ENCODE peak calls at places on chromosomes 13 and 19, in eight cellular contexts. One of them, this sample, is unnamed.

GRCh38 chr19:16575282-16575681 is 3.1 kb upstream of the SLC35E1 start:
- ATAC-seq in HepG2: no peak
- ATAC-seq in Panc1: no peak
- ATAC-seq in HCT116: no peak
- ATAC-seq in GM23338: no peak
- ATAC-seq in upper lobe of left lung: no peak
- ATAC-seq in K562: no peak
- ATAC-seq in GM12878: no peak
- ATAC-seq in this sample: no peak

GRCh38 chr13:39892731-39893293 is 237.3 kb downstream of the COG6 start:
- ATAC-seq in HepG2: no peak
- ATAC-seq in Panc1: no peak
- ATAC-seq in HCT116: no peak
- ATAC-seq in GM23338: no peak
- ATAC-seq in upper lobe of left lung: peak; percentile 77
- ATAC-seq in K562: no peak
- ATAC-seq in GM12878: no peak
- ATAC-seq in this sample: no peak

GRCh38 chr19:7618366-7618765 is 11.0 kb downstream of the XAB2 start:
- ATAC-seq in HepG2: peak; percentile 19
- ATAC-seq in Panc1: peak; percentile 38
- ATAC-seq in HCT116: peak; percentile 5
- ATAC-seq in GM23338: no peak
- ATAC-seq in upper lobe of left lung: no peak
- ATAC-seq in K562: peak; percentile 42
- ATAC-seq in GM12878: no peak
- ATAC-seq in this sample: no peak

GRCh38 chr13:40648841-40649240 is 17.6 kb downstream of the FOXO1 start:
- ATAC-seq in HepG2: no peak
- ATAC-seq in Panc1: no peak
- ATAC-seq in HCT116: no peak
- ATAC-seq in GM23338: peak; percentile 8
- ATAC-seq in upper lobe of left lung: no peak
- ATAC-seq in K562: no peak
- ATAC-seq in GM12878: peak; percentile 4
- ATAC-seq in this sample: no peak

GRCh38 chr19:17105548-17105947 is 30.0 kb downstream of the MYO9B start:
- ATAC-seq in HepG2: no peak
- ATAC-seq in Panc1: no peak
- ATAC-seq in HCT116: no peak
- ATAC-seq in GM23338: no peak
- ATAC-seq in upper lobe of left lung: no peak
- ATAC-seq in K562: no peak
- ATAC-seq in GM12878: peak; percentile 79
- ATAC-seq in this sample: no peak

GRCh38 chr19:29855087-29855486 is 43.3 kb downstream of the CCNE1 start:
- ATAC-seq in HepG2: peak; percentile 42
- ATAC-seq in Panc1: no peak
- ATAC-seq in HCT116: peak; percentile 71
- ATAC-seq in GM23338: peak; percentile 49
- ATAC-seq in upper lobe of left lung: no peak
- ATAC-seq in K562: peak; percentile 61
- ATAC-seq in GM12878: no peak
- ATAC-seq in this sample: no peak

GRCh38 chr13:113509989-113510388 is 19.5 kb upstream of the DCUN1D2 start:
- ATAC-seq in HepG2: no peak
- ATAC-seq in Panc1: no peak
- ATAC-seq in HCT116: no peak
- ATAC-seq in GM23338: no peak
- ATAC-seq in upper lobe of left lung: no peak
- ATAC-seq in K562: no peak
- ATAC-seq in GM12878: no peak
- ATAC-seq in this sample: no peak

GRCh38 chr13:94248454-94249233 is 230.8 kb downstream of the DCT start:
- ATAC-seq in HepG2: no peak
- ATAC-seq in Panc1: no peak
- ATAC-seq in HCT116: no peak
- ATAC-seq in GM23338: no peak
- ATAC-seq in upper lobe of left lung: no peak
- ATAC-seq in K562: no peak
- ATAC-seq in GM12878: no peak
- ATAC-seq in this sample: no peak

GRCh38 chr19:2680808-2681207 is 21.7 kb downstream of the GNG7 start:
- ATAC-seq in HepG2: no peak
- ATAC-seq in Panc1: no peak
- ATAC-seq in HCT116: no peak
- ATAC-seq in GM23338: no peak
- ATAC-seq in upper lobe of left lung: no peak
- ATAC-seq in K562: no peak
- ATAC-seq in GM12878: peak; percentile 84
- ATAC-seq in this sample: no peak

GRCh38 chr19:2683430-2683995 is 19.0 kb downstream of the GNG7 start:
- ATAC-seq in HepG2: no peak
- ATAC-seq in Panc1: no peak
- ATAC-seq in HCT116: no peak
- ATAC-seq in GM23338: no peak
- ATAC-seq in upper lobe of left lung: no peak
- ATAC-seq in K562: no peak
- ATAC-seq in GM12878: no peak
- ATAC-seq in this sample: no peak

GRCh38 chr19:2685204-2685704 is 17.2 kb downstream of the GNG7 start:
- ATAC-seq in HepG2: no peak
- ATAC-seq in Panc1: no peak
- ATAC-seq in HCT116: no peak
- ATAC-seq in GM23338: no peak
- ATAC-seq in upper lobe of left lung: no peak
- ATAC-seq in K562: no peak
- ATAC-seq in GM12878: no peak
- ATAC-seq in this sample: no peak

GRCh38 chr19:2690856-2691255 is 11.6 kb downstream of the GNG7 start:
- ATAC-seq in HepG2: no peak
- ATAC-seq in Panc1: no peak
- ATAC-seq in HCT116: no peak
- ATAC-seq in GM23338: no peak
- ATAC-seq in upper lobe of left lung: no peak
- ATAC-seq in K562: no peak
- ATAC-seq in GM12878: no peak
- ATAC-seq in this sample: no peak

DNA sequence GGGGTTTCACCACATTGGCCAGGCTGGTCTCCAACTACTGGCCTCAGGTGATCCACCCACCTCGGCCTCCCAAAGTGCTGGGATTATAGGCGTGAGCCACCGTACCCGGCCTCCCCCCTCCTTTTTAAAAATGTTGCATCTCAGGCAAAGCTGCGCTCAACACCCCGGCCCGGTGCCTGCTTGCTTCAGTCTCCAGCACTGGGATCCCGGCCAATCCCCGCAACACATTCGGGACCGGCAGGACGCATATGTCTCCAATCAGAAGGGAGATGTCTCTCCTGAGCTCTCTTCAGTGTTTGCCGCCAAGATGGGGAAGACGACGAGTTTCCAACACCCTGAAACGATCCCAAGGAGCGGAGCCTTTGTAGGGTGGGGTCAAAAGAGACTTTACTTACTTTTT is 16.1 kb downstream of the GNG7 start:
- ATAC-seq in HepG2: no peak
- ATAC-seq in Panc1: no peak
- ATAC-seq in HCT116: no peak
- ATAC-seq in GM23338: no peak
- ATAC-seq in upper lobe of left lung: no peak
- ATAC-seq in K562: no peak
- ATAC-seq in GM12878: no peak
- ATAC-seq in this sample: no peak
- H3K27ac ChIP-seq in HepG2: peak overlapping the region; percentile 85
- H3K27ac ChIP-seq in Panc1: no peak overlapping the region
- H3K27ac ChIP-seq in HCT116: no peak overlapping the region
- H3K27ac ChIP-seq in GM23338: no peak overlapping the region
- H3K27ac ChIP-seq in upper lobe of left lung: peak overlapping the region; percentile 86
- H3K27ac ChIP-seq in K562: no peak overlapping the region
- H3K27ac ChIP-seq in GM12878: no peak overlapping the region
- H3K27ac ChIP-seq in this sample: no peak overlapping the region

GRCh38 chr19:3708207-3708931 is at the start of gene TJP3:
- ATAC-seq in HepG2: peak; percentile 85
- ATAC-seq in Panc1: peak; percentile 44
- ATAC-seq in HCT116: peak; percentile 49
- ATAC-seq in GM23338: peak; percentile 39
- ATAC-seq in upper lobe of left lung: peak; percentile 37
- ATAC-seq in K562: no peak
- ATAC-seq in GM12878: no peak
- ATAC-seq in this sample: no peak
- TF ChIP-seq POLR2AphosphoS5 in HepG2: peak; percentile 69
- TF ChIP-seq POLR2AphosphoS5 in Panc1: no peak
- TF ChIP-seq POLR2AphosphoS5 in HCT116: no peak
- TF ChIP-seq POLR2AphosphoS5 in GM23338: no peak
- TF ChIP-seq POLR2AphosphoS5 in upper lobe of left lung: peak; percentile 76
- TF ChIP-seq POLR2AphosphoS5 in K562: no peak
- TF ChIP-seq POLR2AphosphoS5 in GM12878: no peak
- TF ChIP-seq POLR2AphosphoS5 in this sample: no peak

DNA sequence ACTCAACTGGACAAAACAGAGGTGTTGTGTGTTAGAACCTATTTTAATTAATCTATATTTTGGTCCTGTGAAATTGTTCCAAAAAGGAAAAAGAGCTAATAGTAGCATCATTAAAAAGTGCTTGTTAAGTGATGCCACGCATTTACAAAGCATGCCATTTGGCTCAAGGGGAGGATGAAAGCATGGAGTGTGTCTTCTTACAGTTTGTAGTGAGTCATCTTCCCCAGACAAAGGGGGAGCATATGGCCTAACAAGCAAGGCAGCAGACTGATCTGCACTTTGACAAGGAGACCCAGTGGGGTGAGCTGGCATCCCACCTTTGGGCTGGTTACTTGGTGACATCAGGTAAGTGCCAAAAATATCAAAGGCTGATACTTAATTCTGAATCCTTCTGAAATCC is 297.0 kb downstream of the FGF9 start:
- ATAC-seq in HepG2: no peak
- ATAC-seq in Panc1: no peak
- ATAC-seq in HCT116: no peak
- ATAC-seq in GM23338: no peak
- ATAC-seq in upper lobe of left lung: no peak
- ATAC-seq in K562: no peak
- ATAC-seq in GM12878: no peak
- ATAC-seq in this sample: no peak
- H3K4me1 ChIP-seq in HepG2: no peaks in the 10 kb centered on the region
- H3K4me1 ChIP-seq in Panc1: no peaks in the 10 kb centered on the region
- H3K4me1 ChIP-seq in HCT116: no peaks in the 10 kb centered on the region
- H3K4me1 ChIP-seq in GM23338: no peaks in the 10 kb centered on the region
- H3K4me1 ChIP-seq in upper lobe of left lung: no peaks in the 10 kb centered on the region
- H3K4me1 ChIP-seq in K562: no peaks in the 10 kb centered on the region
- H3K4me1 ChIP-seq in GM12878: no peaks in the 10 kb centered on the region
- H3K4me1 ChIP-seq in this sample: no peaks in the 10 kb centered on the region

DNA sequence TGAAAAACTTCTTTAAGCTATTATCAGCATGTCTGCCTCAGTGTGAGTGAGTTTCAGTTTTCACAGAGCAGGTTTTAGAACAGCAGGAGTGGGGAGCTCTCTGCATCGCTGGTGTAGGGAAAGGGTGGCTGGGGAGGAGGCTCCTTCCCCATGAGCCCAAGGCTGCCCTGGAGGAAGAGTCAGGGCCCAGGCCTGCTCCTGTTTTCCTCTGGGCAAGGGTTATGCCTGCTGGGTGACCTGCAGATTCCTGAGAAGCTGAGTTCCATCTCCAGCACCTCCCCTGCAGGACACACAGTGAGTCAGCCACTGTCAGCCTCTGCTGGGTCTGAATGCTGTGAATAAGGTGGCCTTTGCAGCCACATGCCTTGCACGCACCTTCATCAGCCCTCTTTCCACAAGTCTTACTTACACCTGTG is 186.5 kb upstream of the KL start:
- ATAC-seq in HepG2: peak; percentile 71
- ATAC-seq in Panc1: peak; percentile 96
- ATAC-seq in HCT116: peak; percentile 86
- ATAC-seq in GM23338: peak; percentile 82
- ATAC-seq in upper lobe of left lung: no peak
- ATAC-seq in K562: peak; percentile 59
- ATAC-seq in GM12878: peak; percentile 45
- ATAC-seq in this sample: no peak
- H3K27ac ChIP-seq in HepG2: no peak overlapping the region
- H3K27ac ChIP-seq in Panc1: peak overlapping the region; percentile 56
- H3K27ac ChIP-seq in HCT116: no peak overlapping the region
- H3K27ac ChIP-seq in GM23338: no peak overlapping the region
- H3K27ac ChIP-seq in upper lobe of left lung: no peak overlapping the region
- H3K27ac ChIP-seq in K562: no peak overlapping the region
- H3K27ac ChIP-seq in GM12878: peak overlapping the region; percentile 45
- H3K27ac ChIP-seq in this sample: no peak overlapping the region

GRCh38 chr19:35879770-35880317 is 11.5 kb downstream of the APLP1 start:
- ATAC-seq in HepG2: peak; percentile 90
- ATAC-seq in Panc1: peak; percentile 93
- ATAC-seq in HCT116: peak; percentile 97
- ATAC-seq in GM23338: peak; percentile 94
- ATAC-seq in upper lobe of left lung: peak; percentile 97
- ATAC-seq in K562: peak; percentile 100
- ATAC-seq in GM12878: peak; percentile 92
- ATAC-seq in this sample: peak; percentile 93
- TF ChIP-seq POLR2AphosphoS5 in HepG2: no peak
- TF ChIP-seq POLR2AphosphoS5 in Panc1: peak; percentile 17
- TF ChIP-seq POLR2AphosphoS5 in HCT116: peak; percentile 20
- TF ChIP-seq POLR2AphosphoS5 in GM23338: peak; percentile 34
- TF ChIP-seq POLR2AphosphoS5 in upper lobe of left lung: peak; percentile 39
- TF ChIP-seq POLR2AphosphoS5 in K562: no peak
- TF ChIP-seq POLR2AphosphoS5 in GM12878: no peak
- TF ChIP-seq POLR2AphosphoS5 in this sample: no peak

GRCh38 chr13:53092931-53093330 is 64.3 kb downstream of the OLFM4 start:
- ATAC-seq in HepG2: no peak
- ATAC-seq in Panc1: no peak
- ATAC-seq in HCT116: no peak
- ATAC-seq in GM23338: no peak
- ATAC-seq in upper lobe of left lung: no peak
- ATAC-seq in K562: no peak
- ATAC-seq in GM12878: no peak
- ATAC-seq in this sample: no peak
- H3K4me1 ChIP-seq in HepG2: no peaks in the 10 kb centered on the region
- H3K4me1 ChIP-seq in Panc1: no peaks in the 10 kb centered on the region
- H3K4me1 ChIP-seq in HCT116: no peaks in the 10 kb centered on the region
- H3K4me1 ChIP-seq in GM23338: no peaks in the 10 kb centered on the region
- H3K4me1 ChIP-seq in upper lobe of left lung: no peaks in the 10 kb centered on the region
- H3K4me1 ChIP-seq in K562: no peaks in the 10 kb centered on the region
- H3K4me1 ChIP-seq in GM12878: no peaks in the 10 kb centered on the region
- H3K4me1 ChIP-seq in this sample: no peaks in the 10 kb centered on the region